ENCODE peak calls at places on chromosomes 7 and 10, in eight cellular contexts. G is A549, N is stomach, U is HepG2, O is transverse colon, W is tibial nerve, Q is ovary, C is K562. X is an unnamed sample.

GRCh38 chr10:101803511-101803910 is 14.7 kb downstream of the OGA start:
- DNase-seq in Q (no peak), U (no peak), W (no peak), C (no peak), O (no peak), G (no peak), N (no peak), X (no peak)

GRCh38 chr10:119595134-119595714 is 1.5 kb downstream of the TIAL1 start:
- DNase-seq in W (no peak), G (peak), Q (no peak), C (no peak), O (no peak), U (peak), N (no peak), X (no peak)

GRCh38 chr10:61217851-61218565 is 235.2 kb downstream of the TMEM26 start:
- DNase-seq in N (no peak), Q (no peak), U (no peak), G (no peak), W (no peak), O (no peak), C (no peak), X (no peak)

GRCh38 chr7:71237945-71238344 is 106.0 kb downstream of the GALNT17 start:
- DNase-seq in W (no peak), O (no peak), N (no peak), U (no peak), Q (no peak), C (no peak), G (no peak), X (no peak)

GRCh38 chr10:131802991-131803390 is 97.8 kb upstream of the PPP2R2D start:
- DNase-seq in C (no peak), W (no peak), Q (no peak), N (peak), G (no peak), U (no peak), O (no peak), X (no peak)

GRCh38 chr7:156423876-156424275 is 216.7 kb upstream of the RNF32 start:
- DNase-seq in O (no peak), U (no peak), N (no peak), G (no peak), Q (no peak), C (no peak), W (no peak), X (no peak)

GRCh38 chr10:27620425-27621397 is 116.6 kb downstream of the RAB18 start:
- DNase-seq in C (no peak), W (peak), G (no peak), N (no peak), O (no peak), Q (no peak), U (no peak), X (no peak)

GRCh38 chr10:95295031-95295755 is 4.4 kb upstream of the PDLIM1 start:
- DNase-seq in O (peak), C (peak), Q (no peak), N (peak), U (no peak), W (no peak), G (no peak), X (no peak)

GRCh38 chr10:43203491-43204393 is 63.1 kb downstream of the RASGEF1A start:
- DNase-seq in O (no peak), Q (peak), N (peak), G (peak), C (peak), U (no peak), W (no peak), X (peak)

GRCh38 chr7:96794063-96794462 is 84.4 kb upstream of the SEM1 start:
- DNase-seq in U (no peak), W (no peak), C (no peak), O (no peak), N (no peak), Q (no peak), G (no peak), X (no peak)

GRCh38 chr10:17209931-17210330 is 8.5 kb upstream of the TRDMT1 start:
- DNase-seq in G (no peak), N (no peak), Q (no peak), W (no peak), O (no peak), C (no peak), U (no peak), X (no peak)

GRCh38 chr7:77982926-77983550 is 184.5 kb downstream of the PHTF2 start:
- DNase-seq in U (no peak), Q (no peak), G (peak), O (no peak), N (no peak), W (no peak), C (no peak), X (no peak)

GRCh38 chr7:137880432-137880831 is 33.7 kb upstream of the DGKI start:
- DNase-seq in O (no peak), N (no peak), G (no peak), W (no peak), Q (no peak), C (no peak), U (no peak), X (no peak)

GRCh38 chr10:661891-662605 is 27.4 kb downstream of the DIP2C start:
- DNase-seq in C (no peak), W (no peak), N (no peak), G (no peak), O (peak), Q (no peak), U (no peak), X (no peak)

GRCh38 chr10:11097686-11098085 is 80.0 kb downstream of the CELF2 start:
- DNase-seq in G (no peak), U (no peak), C (no peak), Q (no peak), W (no peak), N (no peak), O (no peak), X (no peak)

GRCh38 chr7:99459087-99459486 is 6.9 kb downstream of the ATP5MF start:
- DNase-seq in N (no peak), G (peak), U (peak), W (no peak), Q (no peak), C (no peak), O (no peak), X (no peak)

GRCh38 chr7:91541641-91542040 is 277.4 kb downstream of the FZD1 start:
- DNase-seq in O (no peak), Q (no peak), C (no peak), U (no peak), G (no peak), N (no peak), W (no peak), X (no peak)

GRCh38 chr10:58424176-58424575 is 39.0 kb downstream of the TFAM start:
- DNase-seq in G (no peak), Q (no peak), W (no peak), O (no peak), N (no peak), U (no peak), C (no peak), X (no peak)

GRCh38 chr10:124565565-124566221 is 104.1 kb downstream of the LHPP start:
- DNase-seq in C (peak), O (no peak), G (peak), W (no peak), N (peak), Q (peak), U (peak), X (peak)

GRCh38 chr10:77925410-77925794 is 1.2 kb downstream of the DLG5 start:
- DNase-seq in U (no peak), C (no peak), O (no peak), W (peak), G (peak), Q (peak), N (no peak), X (no peak)

GRCh38 chr7:32164341-32164996 is 94.3 kb upstream of the PDE1C start:
- DNase-seq in Q (no peak), N (no peak), W (no peak), G (peak), C (peak), U (peak), O (peak), X (no peak)

GRCh38 chr10:97159906-97160305 is 25.9 kb downstream of the SLIT1 start:
- DNase-seq in G (no peak), C (no peak), W (no peak), U (no peak), N (no peak), O (no peak), Q (no peak), X (no peak)

GRCh38 chr7:121113288-121113687 is 124.8 kb downstream of the CPED1 start:
- DNase-seq in C (no peak), N (no peak), Q (no peak), O (no peak), U (no peak), G (no peak), W (no peak), X (no peak)

GRCh38 chr10:22477365-22478287 is 132.3 kb downstream of the SPAG6 start:
- DNase-seq in O (no peak), W (no peak), U (no peak), Q (no peak), N (no peak), C (no peak), G (no peak), X (no peak)

GRCh38 chr7:76054129-76055120 is 6.5 kb downstream of the MDH2 start:
- DNase-seq in U (no peak), G (peak), C (no peak), Q (no peak), W (no peak), N (no peak), O (no peak), X (no peak)

GRCh38 chr10:132715791-132716680 is 69.9 kb downstream of the NKX6-2 start:
- DNase-seq in W (no peak), C (no peak), Q (no peak), N (no peak), O (no peak), U (no peak), G (no peak), X (peak)

GRCh38 chr10:95474228-95475002 is 86.8 kb downstream of the SORBS1 start:
- DNase-seq in N (no peak), U (peak), Q (no peak), C (no peak), O (no peak), G (no peak), W (peak), X (no peak)

GRCh38 chr7:38844952-38845563 is 63.9 kb downstream of the VPS41 start:
- DNase-seq in Q (no peak), G (no peak), O (no peak), C (no peak), W (no peak), U (peak), N (no peak), X (no peak)

GRCh38 chr10:74988787-74989574 is 122.5 kb upstream of the SAMD8 start:
- DNase-seq in G (no peak), U (no peak), N (no peak), C (no peak), Q (no peak), W (no peak), O (no peak), X (no peak)

GRCh38 chr10:103476046-103476768 is 2.8 kb downstream of the CALHM3 start:
- DNase-seq in C (peak), G (peak), Q (no peak), U (no peak), W (no peak), N (no peak), O (no peak), X (no peak)

GRCh38 chr7:351256-351655 is 61.3 kb downstream of the FOXL3 start:
- DNase-seq in N (no peak), U (no peak), G (no peak), O (no peak), Q (no peak), C (no peak), W (no peak), X (no peak)

GRCh38 chr7:121561717-121562116 is 165.6 kb upstream of the FAM3C start:
- DNase-seq in Q (no peak), N (no peak), G (no peak), C (no peak), O (no peak), W (no peak), U (no peak), X (no peak)

GRCh38 chr7:133633055-133633454 is 380.2 kb downstream of the EXOC4 start:
- DNase-seq in N (no peak), U (no peak), W (no peak), Q (no peak), C (no peak), G (no peak), O (no peak), X (no peak)

GRCh38 chr10:26939290-26939956 is 78.7 kb upstream of the ABI1 start:
- DNase-seq in C (no peak), W (no peak), Q (no peak), G (no peak), O (no peak), U (no peak), N (no peak), X (no peak)

GRCh38 chr7:127251458-127252379 is 1.0 kb downstream of the GRM8 start:
- DNase-seq in U (no peak), O (peak), Q (no peak), N (no peak), W (no peak), C (no peak), G (no peak), X (no peak)

GRCh38 chr7:129433823-129434171 is 435 bp upstream of the STRIP2 start:
- DNase-seq in O (no peak), W (peak), N (no peak), U (peak), C (no peak), Q (no peak), G (peak), X (no peak)

GRCh38 chr7:151275813-151276577 is 27.5 kb upstream of the SMARCD3 start:
- DNase-seq in O (no peak), W (no peak), Q (no peak), G (no peak), C (no peak), N (no peak), U (no peak), X (no peak)
- H3K4me3 ChIP-seq in O (no peak), W (peak), Q (no peak), G (peak), C (no peak), N (peak), U (no peak), X (peak)

GRCh38 chr10:50477287-50477686 is 146.5 kb downstream of the SGMS1 start:
- DNase-seq in Q (no peak), C (no peak), O (no peak), W (no peak), G (no peak), N (no peak), U (no peak), X (no peak)
- TF ChIP-seq EP300 in Q (no peak), C (no peak), O (no peak), W (no peak), G (no peak), N (no peak), U (no peak), X (no peak)

GRCh38 chr7:42238709-42239395 is 1.8 kb upstream of the GLI3 start:
- DNase-seq in U (no peak), C (no peak), Q (peak), O (peak), G (no peak), N (no peak), W (no peak), X (no peak)
- H3K4me3 ChIP-seq in U (no peak), C (no peak), Q (no peak), O (no peak), G (no peak), N (no peak), W (peak), X (peak)

DNA sequence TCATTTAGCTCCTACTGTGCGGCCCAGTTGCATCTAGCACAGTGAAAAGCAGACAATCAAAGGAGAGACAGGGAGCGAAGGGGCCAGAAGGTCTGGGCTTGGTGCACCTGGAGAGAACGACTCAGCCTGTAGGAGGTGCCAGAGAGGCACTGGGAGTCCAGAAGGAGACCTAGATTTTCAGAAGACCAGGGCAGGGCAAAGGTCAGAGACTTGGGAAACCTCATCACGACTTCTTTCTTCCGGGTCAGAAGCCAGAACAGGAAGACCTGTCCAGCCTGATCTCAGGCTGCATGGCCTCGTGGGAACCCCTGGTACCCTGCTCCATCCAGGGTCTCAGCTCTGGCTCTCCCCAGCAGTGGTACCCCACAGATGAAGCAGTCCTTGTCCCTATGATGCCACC is 5.2 kb downstream of the AGAP3 start:
- DNase-seq in Q (no peak), U (no peak), G (peak), W (no peak), C (peak), O (peak), N (no peak), X (no peak)
- TF ChIP-seq EP300 in Q (no peak), U (no peak), G (no peak), W (no peak), C (no peak), O (no peak), N (no peak), X (no peak)

DNA sequence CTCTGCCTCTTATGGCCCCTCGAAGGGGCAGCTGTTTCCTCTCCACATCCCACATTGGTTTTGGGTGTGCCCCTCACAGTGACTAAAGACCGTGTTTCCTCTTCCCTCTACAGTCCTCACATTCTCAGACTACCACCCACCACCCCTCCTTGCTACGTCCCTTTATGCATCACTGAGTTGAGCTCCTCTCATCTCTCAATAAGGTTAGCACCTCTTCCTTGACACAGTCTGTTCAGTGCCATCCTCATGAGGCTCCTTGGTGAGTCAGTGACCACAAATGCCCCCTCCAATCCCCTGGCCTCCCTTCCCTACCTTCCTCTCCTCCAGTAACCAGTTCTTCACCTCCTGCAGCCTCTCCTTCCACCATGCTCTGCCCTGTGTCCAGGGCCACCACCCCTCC is 239.1 kb upstream of the MYO3A start:
- DNase-seq in N (no peak), W (no peak), O (no peak), G (no peak), U (no peak), C (no peak), Q (no peak), X (no peak)
- H3K4me3 ChIP-seq in N (no peak), W (no peak), O (no peak), G (no peak), U (no peak), C (no peak), Q (no peak), X (no peak)